ENCODE peak calls at places on chromosomes 1 and 21, in seven cellular contexts. A is lung, M is testis, C is caudate nucleus, F is T follicular helper cell, K is OCI-LY7, N is NAMALWA. Y is an unnamed sample.
A peak's percentile ranks its signal among the peaks of the same experiment; 100 is the strongest.

GRCh38 chr1:14443164-14443787 is 155.2 kb upstream of the KAZN start:
- DNase-seq in N (no peak), A (no peak), K (no peak), F (no peak), C (no peak), M (no peak), Y (no peak)

GRCh38 chr1:111833334-111833733 is 77.6 kb downstream of the DDX20 start:
- DNase-seq in F (no peak), N (no peak), K (no peak), C (no peak), A (no peak), M (no peak), Y (no peak)

GRCh38 chr1:26666855-26667254 is 29.0 kb upstream of the ARID1A start:
- DNase-seq in C (no peak), M (no peak), F (no peak), K (no peak), N (no peak), A (no peak), Y (no peak)

GRCh38 chr1:241250465-241250864 is 106.5 kb downstream of the RGS7 start:
- DNase-seq in N (no peak), K (no peak), M (no peak), A (no peak), F (no peak), C (no peak), Y (no peak)

GRCh38 chr1:67724928-67725560 is 40.0 kb downstream of the GADD45A start:
- DNase-seq in F (no peak), K (no peak), M (peak; percentile 46), C (no peak), N (no peak), A (no peak), Y (no peak)

GRCh38 chr1:152141971-152142584 is 16.9 kb downstream of the RPTN start:
- DNase-seq in K (peak; percentile 24), M (peak; percentile 74), F (no peak), C (peak; percentile 10), A (peak; percentile 61), N (peak; percentile 33), Y (no peak)

GRCh38 chr1:53592521-53592982 is 133.4 kb downstream of the DMRTB1 start:
- DNase-seq in C (no peak), A (peak; percentile 80), M (no peak), N (no peak), K (peak; percentile 5), F (no peak), Y (no peak)

GRCh38 chr1:99851850-99852454 is 1.8 kb downstream of the AGL start:
- DNase-seq in K (no peak), A (no peak), N (no peak), C (no peak), M (no peak), F (no peak), Y (no peak)

GRCh38 chr1:204994086-204994862 is 48.7 kb upstream of the CNTN2 start:
- DNase-seq in A (no peak), N (no peak), M (no peak), K (no peak), F (no peak), C (no peak), Y (no peak)

GRCh38 chr1:40663324-40664166 is 1.9 kb downstream of the RIMS3 start:
- DNase-seq in K (peak; percentile 95), A (no peak), C (no peak), N (peak; percentile 93), M (no peak), F (no peak), Y (no peak)

GRCh38 chr1:2492091-2492490 is 16.0 kb downstream of the PLCH2 start:
- DNase-seq in M (no peak), F (no peak), A (no peak), C (no peak), N (no peak), K (peak; percentile 62), Y (no peak)

GRCh38 chr1:42143875-42144274 is 9.3 kb upstream of the GUCA2B start:
- DNase-seq in A (no peak), N (no peak), M (no peak), K (no peak), C (no peak), F (no peak), Y (no peak)

GRCh38 chr21:20971296-20971921 is 26.8 kb upstream of the NCAM2 start:
- DNase-seq in N (peak; percentile 76), M (peak; percentile 78), C (peak; percentile 55), K (peak; percentile 2), A (no peak), F (no peak), Y (peak; percentile 29)

GRCh38 chr21:46429754-46430681 is 28.7 kb upstream of the DIP2A start:
- DNase-seq in C (peak; percentile 48), N (no peak), K (no peak), A (no peak), F (no peak), M (no peak), Y (no peak)

GRCh38 chr1:227934476-227935313 is 13.0 kb downstream of the WNT9A start:
- DNase-seq in C (no peak), K (no peak), F (no peak), M (no peak), A (no peak), N (no peak), Y (no peak)

GRCh38 chr1:119115301-119115700 is 25.2 kb downstream of the WARS2 start:
- DNase-seq in M (no peak), F (no peak), K (no peak), C (no peak), N (no peak), A (no peak), Y (no peak)

GRCh38 chr1:242530761-242531160 is 6.3 kb upstream of the PLD5 start:
- DNase-seq in M (no peak), A (no peak), C (no peak), F (no peak), N (no peak), K (no peak), Y (no peak)

GRCh38 chr1:212529211-212529731 is 79.3 kb upstream of the ATF3 start:
- DNase-seq in M (no peak), C (no peak), N (no peak), K (no peak), A (no peak), F (no peak), Y (no peak)

GRCh38 chr1:201356236-201356635 is 21.2 kb downstream of the TNNT2 start:
- DNase-seq in A (no peak), N (no peak), K (no peak), M (no peak), C (no peak), F (no peak), Y (no peak)

GRCh38 chr1:216183427-216183826 is 239.8 kb downstream of the USH2A start:
- DNase-seq in F (no peak), A (no peak), K (no peak), C (no peak), M (no peak), N (no peak), Y (no peak)

GRCh38 chr1:41488599-41488905 is 4.1 kb upstream of the EDN2 start:
- DNase-seq in A (no peak), M (no peak), F (no peak), N (no peak), C (no peak), K (no peak), Y (no peak)

GRCh38 chr1:182995894-182996293 is 27.3 kb upstream of the LAMC1 start:
- DNase-seq in N (no peak), F (no peak), K (no peak), A (no peak), M (no peak), C (no peak), Y (no peak)

GRCh38 chr1:35958558-35958957 is 27.7 kb downstream of the AGO3 start:
- DNase-seq in M (no peak), N (no peak), K (no peak), F (no peak), C (no peak), A (no peak), Y (no peak)

GRCh38 chr1:79592707-79593106 is 586.2 kb upstream of the ADGRL4 start:
- DNase-seq in M (no peak), N (no peak), C (no peak), K (no peak), A (no peak), F (no peak), Y (no peak)

GRCh38 chr1:220690140-220691038 is at the start of gene C1orf115:
- DNase-seq in K (no peak), A (peak; percentile 81), C (no peak), F (peak; percentile 58), M (peak; percentile 82), N (no peak), Y (peak; percentile 21)

GRCh38 chr1:72009756-72010441 is 272.4 kb downstream of the NEGR1 start:
- DNase-seq in C (no peak), M (no peak), F (no peak), N (no peak), K (no peak), A (no peak), Y (no peak)

GRCh38 chr1:61742620-61743431 is 546 bp downstream of the PATJ start:
- DNase-seq in C (peak; percentile 24), A (peak; percentile 53), F (no peak), N (no peak), K (no peak), M (peak; percentile 44), Y (no peak)

GRCh38 chr1:179091691-179092165 is 9.9 kb downstream of the TOR3A start:
- DNase-seq in N (no peak), K (no peak), C (no peak), F (no peak), M (peak; percentile 74), A (peak; percentile 51), Y (no peak)

GRCh38 chr1:209937996-209938959 is at the start of gene SYT14:
- DNase-seq in N (no peak), F (no peak), M (peak; percentile 74), C (peak; percentile 37), A (no peak), K (no peak), Y (peak; percentile 46)

GRCh38 chr1:246160905-246161304 is 346.2 kb downstream of the SMYD3 start:
- DNase-seq in M (no peak), A (no peak), K (no peak), F (no peak), C (no peak), N (no peak), Y (no peak)

GRCh38 chr1:64196074-64196869 is 7.2 kb upstream of the UBE2U start:
- DNase-seq in F (no peak), A (no peak), K (no peak), N (no peak), M (no peak), C (peak; percentile 31), Y (no peak)

GRCh38 chr21:45741691-45742090 is 98.2 kb downstream of the PCBP3 start:
- DNase-seq in K (no peak), F (no peak), C (no peak), A (no peak), N (no peak), M (no peak), Y (no peak)

GRCh38 chr1:155981266-155982088 is 3.1 kb upstream of the ARHGEF2 start:
- DNase-seq in F (no peak), C (no peak), K (peak; percentile 79), N (peak; percentile 92), A (peak; percentile 61), M (no peak), Y (no peak)

GRCh38 chr1:46488343-46489168 is 1.1 kb upstream of the DMBX1 start:
- DNase-seq in M (no peak), F (no peak), A (no peak), C (no peak), K (no peak), N (no peak), Y (no peak)

GRCh38 chr1:61403863-61404615 is 320.9 kb downstream of the TM2D1 start:
- DNase-seq in A (no peak), N (no peak), C (no peak), K (no peak), M (no peak), F (no peak), Y (no peak)

GRCh38 chr1:74964508-74964907 is 169.7 kb upstream of the LHX8 start:
- DNase-seq in M (peak; percentile 84), C (peak; percentile 2), A (no peak), N (peak; percentile 13), K (no peak), F (no peak), Y (no peak)

GRCh38 chr1:234144866-234145265 is 228.4 kb upstream of the COA6 start:
- DNase-seq in M (no peak), A (no peak), C (no peak), F (no peak), N (no peak), K (no peak), Y (no peak)

GRCh38 chr21:38349111-38349746 is 92.4 kb downstream of the KCNJ15 start:
- DNase-seq in K (no peak), M (no peak), A (no peak), C (no peak), N (no peak), F (no peak), Y (no peak)

Y was measured in amygdala.